ENCODE peak calls at places on chromosomes 13 and 19, in nine cellular contexts. M is HEK293T; O is activated T-helper 2 cell treated with anti-CD3 and anti-CD28 coated beads, Interferon-gamma antibody, Interleukin-2, Interleukin-4, amounts not matched to agents 10 μg/mL and 5 μg/mL and 100 μg/mL, durations not matched to agents 14 hours and 24 hours and 36 hours; I is myocyte; N is stimulated activated CD4-positive, alpha-beta T cell treated with anti-CD3 and anti-CD28 coated beads, Interleukin-12 subunit alpha, Interleukin-12 subunit beta, amount 100 ng/mL, for 4 hours; D is epithelial cell of esophagus; W is ELR; H is aorta; P is anterior cingulate cortex. X is an unnamed sample.

GRCh38 chr19:35154535-35155406 is at the start of gene FXYD5:
- DNase-seq in I (no peak), P (no peak), D (peak), N (peak), H (peak), W (peak), M (peak), O (peak), X (no peak)

GRCh38 chr13:99916366-99917103 is 55.0 kb downstream of the ZIC5 start:
- DNase-seq in M (peak), P (no peak), O (no peak), H (no peak), W (peak), I (peak), N (no peak), D (peak), X (peak)

GRCh38 chr19:29085630-29086029 is 127.3 kb downstream of the UQCRFS1 start:
- DNase-seq in P (no peak), N (no peak), H (no peak), W (no peak), M (no peak), O (no peak), I (no peak), D (no peak), X (no peak)

GRCh38 chr19:50328257-50329145 is 676 bp downstream of the KCNC3 start:
- DNase-seq in O (no peak), W (no peak), D (no peak), I (no peak), N (peak), P (no peak), M (no peak), H (no peak), X (peak)

GRCh38 chr19:39516270-39516669 is 1.3 kb downstream of the SELENOV start:
- DNase-seq in W (no peak), I (no peak), P (no peak), O (no peak), D (no peak), M (no peak), N (no peak), H (peak), X (no peak)

GRCh38 chr19:1143828-1144399 is 30.2 kb downstream of the SBNO2 start:
- DNase-seq in H (no peak), O (no peak), I (no peak), D (no peak), W (no peak), N (no peak), P (no peak), M (no peak), X (no peak)

GRCh38 chr19:50632151-50632835 is 7.4 kb downstream of the SYT3 start:
- DNase-seq in H (no peak), P (no peak), O (no peak), M (no peak), W (no peak), I (no peak), N (no peak), D (no peak), X (no peak)

GRCh38 chr19:41321600-41322270 is 11.8 kb downstream of the CCDC97 start:
- DNase-seq in H (no peak), W (peak), N (no peak), I (peak), P (no peak), D (peak), M (peak), O (no peak), X (peak)

GRCh38 chr13:32846556-32846955 is 169.7 kb upstream of the KL start:
- DNase-seq in D (no peak), H (no peak), W (no peak), M (no peak), P (no peak), N (no peak), O (no peak), I (no peak), X (no peak)

GRCh38 chr13:46885018-46885417 is 11.8 kb downstream of the HTR2A start:
- DNase-seq in D (peak), N (no peak), O (no peak), H (no peak), I (no peak), W (peak), M (no peak), P (no peak), X (no peak)

GRCh38 chr13:60139272-60139671 is 24.5 kb downstream of the DIAPH3 start:
- DNase-seq in W (peak), I (peak), P (no peak), D (peak), N (no peak), M (no peak), H (no peak), O (no peak), X (no peak)

GRCh38 chr19:1333789-1334188 is 48.1 kb downstream of the EFNA2 start:
- DNase-seq in M (no peak), I (no peak), H (no peak), O (no peak), N (no peak), D (no peak), P (no peak), W (no peak), X (no peak)

GRCh38 chr13:44040070-44040753 is 160.5 kb downstream of the LACC1 start:
- DNase-seq in I (no peak), D (peak), P (no peak), H (no peak), M (no peak), O (no peak), W (peak), N (no peak), X (no peak)

GRCh38 chr13:27621116-27621365 is 651 bp upstream of the POLR1D start:
- DNase-seq in O (no peak), H (no peak), D (peak), W (no peak), P (no peak), I (no peak), N (no peak), M (no peak), X (no peak)

GRCh38 chr13:59681630-59682311 is 482.0 kb downstream of the DIAPH3 start:
- DNase-seq in W (no peak), O (no peak), D (no peak), M (no peak), P (no peak), I (no peak), H (no peak), N (no peak), X (no peak)

GRCh38 chr19:38392707-38393308 is 4.3 kb downstream of the SPRED3 start:
- DNase-seq in H (no peak), M (no peak), N (no peak), I (no peak), P (no peak), W (peak), D (peak), O (no peak), X (peak)

GRCh38 chr19:2579678-2580280 is 103.9 kb downstream of the GADD45B start:
- DNase-seq in I (no peak), D (no peak), P (no peak), M (no peak), O (no peak), W (no peak), H (peak), N (no peak), X (no peak)

GRCh38 chr13:28716511-28716910 is 2.3 kb downstream of the SLC46A3 start:
- DNase-seq in I (no peak), M (no peak), O (no peak), D (peak), H (no peak), N (no peak), P (no peak), W (peak), X (no peak)

GRCh38 chr19:6060600-6061391 is 49.5 kb downstream of the RFX2 start:
- DNase-seq in D (no peak), O (no peak), P (no peak), I (peak), N (peak), H (no peak), M (no peak), W (peak), X (no peak)

GRCh38 chr13:109500146-109500773 is 286.1 kb downstream of the IRS2 start:
- DNase-seq in N (no peak), P (no peak), M (peak), O (no peak), I (peak), H (no peak), W (no peak), D (no peak), X (no peak)

GRCh38 chr13:84574851-84575250 is 692.6 kb upstream of the SLITRK1 start:
- DNase-seq in O (no peak), W (peak), D (peak), M (peak), N (no peak), I (peak), H (no peak), P (no peak), X (no peak)

GRCh38 chr13:113729329-113730019 is 29.6 kb upstream of the TMEM255B start:
- DNase-seq in P (no peak), W (no peak), D (no peak), O (no peak), I (peak), M (no peak), N (no peak), H (peak), X (no peak)

GRCh38 chr19:39677931-39678889 is 22.5 kb downstream of the LGALS16 start:
- DNase-seq in H (no peak), M (no peak), D (no peak), W (no peak), I (peak), P (no peak), O (no peak), N (no peak), X (no peak)

GRCh38 chr13:40120781-40121180 is 465.3 kb downstream of the COG6 start:
- DNase-seq in H (no peak), P (no peak), I (peak), D (no peak), W (no peak), M (no peak), O (no peak), N (no peak), X (no peak)

GRCh38 chr19:45528149-45528743 is 21.0 kb downstream of the VASP start:
- DNase-seq in M (no peak), D (peak), N (no peak), I (no peak), P (peak), O (no peak), W (peak), H (no peak), X (no peak)

GRCh38 chr19:49196527-49197240 is 39.1 kb downstream of the TRPM4 start:
- DNase-seq in O (no peak), P (peak), I (no peak), N (no peak), M (no peak), H (peak), D (no peak), W (no peak), X (no peak)

GRCh38 chr19:13797870-13798269 is 2.6 kb downstream of the ZSWIM4 start:
- DNase-seq in O (no peak), D (peak), H (peak), M (no peak), P (no peak), W (peak), I (no peak), N (no peak), X (no peak)

GRCh38 chr13:97434417-97435296 is 688 bp downstream of the RAP2A start:
- DNase-seq in W (peak), P (no peak), N (peak), H (peak), M (peak), D (peak), I (peak), O (peak), X (no peak)

GRCh38 chr19:10625003-10625761 is at the start of gene SLC44A2:
- DNase-seq in M (no peak), P (peak), W (peak), H (peak), I (peak), O (no peak), N (no peak), D (peak), X (peak)

GRCh38 chr19:30742981-30743380 is 370.8 kb downstream of the ZNF536 start:
- DNase-seq in P (no peak), D (no peak), O (no peak), H (no peak), I (no peak), M (no peak), W (no peak), N (no peak), X (no peak)

GRCh38 chr19:49129238-49129583 is 9.9 kb downstream of the PPFIA3 start:
- DNase-seq in D (no peak), M (no peak), O (no peak), H (no peak), I (no peak), N (no peak), P (no peak), W (no peak), X (no peak)

GRCh38 chr19:43700368-43701015 is 15.4 kb upstream of the IRGC start:
- DNase-seq in M (no peak), N (no peak), I (no peak), W (peak), D (peak), H (peak), P (peak), O (no peak), X (no peak)

GRCh38 chr19:10706990-10707389 is 5.8 kb downstream of the QTRT1 start:
- DNase-seq in P (no peak), N (no peak), M (no peak), D (no peak), I (no peak), O (no peak), W (no peak), H (no peak), X (no peak)

X was measured in HuH-7.5.